ENCODE peak calls at places on chromosomes 11 and 22, in four cellular contexts. R, P, E and F are unnamed samples. For H3K27me3, the result is how much of the 10 kb centered on the place peaks cover.

GRCh38 chr11:124070906-124071621 is 29.9 kb upstream of the OR10G7 start:
- DNase-seq in P (peak), R (peak), E (peak), F (peak)

GRCh38 chr11:2196970-2197770 is 25.6 kb upstream of the TH start:
- DNase-seq in P (peak), R (peak), E (peak), F (peak)

GRCh38 chr11:118321386-118322082 is 17.0 kb downstream of the CD3E start:
- DNase-seq in E (no peak), P (no peak), R (no peak), F (peak)

GRCh38 chr11:18540207-18541009 is 13.7 kb upstream of the TSG101 start:
- DNase-seq in E (no peak), P (peak), R (no peak), F (peak)

GRCh38 chr22:31861226-31861840 is 83.0 kb upstream of the YWHAH start:
- DNase-seq in R (peak), P (no peak), E (no peak), F (peak)

GRCh38 chr11:31974737-31975136 is 116.1 kb upstream of the RCN1 start:
- DNase-seq in P (no peak), R (peak), E (no peak), F (peak)

GRCh38 chr22:31274017-31274416 is 18.3 kb downstream of the PIK3IP1 start:
- DNase-seq in P (no peak), R (no peak), E (no peak), F (no peak)

GRCh38 chr11:121654506-121655480 is 202.0 kb upstream of the SORL1-AS1 start:
- DNase-seq in R (no peak), P (no peak), E (no peak), F (peak)

GRCh38 chr11:15688351-15688792 is 573.6 kb downstream of the INSC start:
- DNase-seq in R (peak), P (no peak), E (peak), F (no peak)

GRCh38 chr22:29265929-29266328 is 1.9 kb downstream of the RHBDD3 start:
- DNase-seq in E (no peak), R (no peak), P (no peak), F (no peak)

GRCh38 chr11:124894606-124895430 is 2.8 kb downstream of the ROBO4 start:
- DNase-seq in R (no peak), P (no peak), E (no peak), F (no peak)

GRCh38 chr11:61053198-61053597 is 49.1 kb upstream of the CD5 start:
- DNase-seq in E (no peak), R (no peak), P (no peak), F (no peak)

GRCh38 chr11:67435031-67435726 is 2.3 kb downstream of the PTPRCAP start:
- DNase-seq in R (no peak), E (no peak), P (no peak), F (no peak)

GRCh38 chr11:2578006-2578933 is 121.5 kb downstream of the KCNQ1OT1 start:
- DNase-seq in R (no peak), E (peak), P (no peak), F (no peak)

GRCh38 chr11:66264893-66265292 is 3.5 kb upstream of the RAB1B start:
- DNase-seq in R (no peak), P (peak), E (no peak), F (no peak)

GRCh38 chr11:61966673-61967176 is 709 bp downstream of the FTH1 start:
- DNase-seq in E (no peak), R (peak), P (peak), F (no peak)

GRCh38 chr11:128837627-128838026 is 29.5 kb downstream of the KCNJ1 start:
- DNase-seq in R (no peak), P (no peak), E (no peak), F (no peak)

GRCh38 chr22:17222503-17222902 is 3.3 kb upstream of the ADA2 start:
- DNase-seq in R (no peak), E (no peak), P (no peak), F (no peak)

GRCh38 chr22:46596819-46597218 is 23.4 kb upstream of the GRAMD4 start:
- DNase-seq in P (no peak), E (no peak), R (no peak), F (peak)

GRCh38 chr11:6925636-6926207 is 504 bp upstream of the ZNF215 start:
- DNase-seq in R (no peak), E (no peak), P (no peak), F (peak)

GRCh38 chr11:68396526-68396925 is 64.0 kb upstream of the PPP6R3 start:
- DNase-seq in R (no peak), P (no peak), E (no peak), F (no peak)

GRCh38 chr22:47159592-47159991 is 397.1 kb downstream of the TBC1D22A start:
- DNase-seq in E (no peak), P (no peak), R (no peak), F (no peak)

GRCh38 chr11:104001474-104001873 is 35.0 kb upstream of the DDI1 start:
- DNase-seq in P (no peak), R (peak), E (no peak), F (no peak)

GRCh38 chr11:6437993-6438392 is 2.8 kb downstream of the HPX start:
- DNase-seq in E (no peak), R (no peak), P (no peak), F (no peak)

GRCh38 chr11:48087974-48088681 is 107.8 kb downstream of the PTPRJ start:
- DNase-seq in P (no peak), R (no peak), E (no peak), F (no peak)

GRCh38 chr11:117328414-117329010 is 858 bp downstream of the CEP164 start:
- DNase-seq in R (peak), P (no peak), E (no peak), F (peak)

GRCh38 chr11:100831929-100832480 is 144.9 kb downstream of the ARHGAP42 start:
- DNase-seq in R (peak), P (no peak), E (no peak), F (no peak)

GRCh38 chr11:118705111-118705741 is 25.8 kb upstream of the TREH start:
- DNase-seq in E (peak), R (no peak), P (no peak), F (no peak)

GRCh38 chr11:134997652-134998320 is 585.7 kb upstream of the B3GAT1 start:
- DNase-seq in E (no peak), P (no peak), R (no peak), F (no peak)

GRCh38 chr22:29259253-29259899 is 8.4 kb downstream of the RHBDD3 start:
- DNase-seq in E (no peak), R (no peak), P (no peak), F (no peak)

GRCh38 chr22:39745789-39746188 is 147.8 kb downstream of the ENTHD1 start:
- DNase-seq in P (peak), R (no peak), E (no peak), F (no peak)
- H3K27me3 ChIP-seq in P (under half), R (under half), E (under half), F (under half)

GRCh38 chr11:24239016-24239720 is 257.7 kb upstream of the LUZP2 start:
- DNase-seq in E (no peak), P (no peak), R (peak), F (peak)

GRCh38 chr11:24240496-24240895 is 256.4 kb upstream of the LUZP2 start:
- DNase-seq in P (no peak), R (no peak), E (no peak), F (no peak)

GRCh38 chr11:24233041-24233440 is 263.8 kb upstream of the LUZP2 start:
- DNase-seq in R (no peak), P (peak), E (no peak), F (peak)

GRCh38 chr11:24239930-24240329 is 256.9 kb upstream of the LUZP2 start:
- DNase-seq in P (no peak), E (no peak), R (no peak), F (no peak)

GRCh38 chr11:24234822-24235508 is 261.9 kb upstream of the LUZP2 start:
- DNase-seq in R (peak), E (no peak), P (no peak), F (peak)
- TF ChIP-seq CTCF in R (peak), E (no peak), P (no peak), F (peak)

DNA sequence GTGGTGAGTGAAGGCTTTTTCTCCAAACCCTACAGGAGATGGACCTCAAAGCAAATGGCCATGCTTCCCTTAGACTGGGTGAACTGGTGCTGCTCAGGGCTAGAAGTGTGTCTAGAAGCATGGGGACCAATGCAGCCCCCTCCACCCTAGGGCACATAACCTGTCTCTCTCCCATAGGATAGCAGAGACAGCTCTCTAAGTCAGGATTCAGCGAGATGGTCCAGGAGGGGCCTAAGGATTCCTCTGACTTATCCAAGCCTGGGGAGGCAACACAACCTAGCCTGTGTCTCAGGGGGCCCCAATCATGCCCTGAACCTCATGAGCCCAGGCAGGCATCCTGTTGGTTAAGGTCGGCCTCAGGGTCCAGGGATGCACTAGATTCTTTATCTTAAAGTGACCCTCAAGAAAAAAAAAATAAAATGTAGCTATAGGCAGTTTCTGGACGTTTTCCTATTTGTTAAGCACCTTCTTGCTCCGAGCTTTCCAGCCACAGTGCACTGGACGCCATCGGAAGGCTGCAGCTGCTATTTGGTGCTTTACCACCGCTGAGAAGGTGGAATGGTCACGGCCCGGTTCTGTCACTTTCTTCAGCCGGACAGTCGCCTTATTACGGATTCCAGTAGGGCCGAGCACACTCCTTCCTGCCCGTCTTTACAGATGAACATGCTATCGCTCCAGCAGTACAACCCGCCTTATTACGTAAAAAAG is 5.0 kb upstream of the CCND1 start:
- DNase-seq in R (no peak), E (no peak), P (no peak), F (no peak)
- H3K27me3 ChIP-seq in R (under half), E (half or more), P (half or more), F (under half)

GRCh38 chr11:108131993-108132392 is 10.6 kb downstream of the ACAT1 start:
- DNase-seq in P (no peak), E (no peak), R (no peak), F (no peak)

GRCh38 chr11:108137212-108137611 is 15.8 kb downstream of the ACAT1 start:
- DNase-seq in P (no peak), R (no peak), E (no peak), F (no peak)

DNA sequence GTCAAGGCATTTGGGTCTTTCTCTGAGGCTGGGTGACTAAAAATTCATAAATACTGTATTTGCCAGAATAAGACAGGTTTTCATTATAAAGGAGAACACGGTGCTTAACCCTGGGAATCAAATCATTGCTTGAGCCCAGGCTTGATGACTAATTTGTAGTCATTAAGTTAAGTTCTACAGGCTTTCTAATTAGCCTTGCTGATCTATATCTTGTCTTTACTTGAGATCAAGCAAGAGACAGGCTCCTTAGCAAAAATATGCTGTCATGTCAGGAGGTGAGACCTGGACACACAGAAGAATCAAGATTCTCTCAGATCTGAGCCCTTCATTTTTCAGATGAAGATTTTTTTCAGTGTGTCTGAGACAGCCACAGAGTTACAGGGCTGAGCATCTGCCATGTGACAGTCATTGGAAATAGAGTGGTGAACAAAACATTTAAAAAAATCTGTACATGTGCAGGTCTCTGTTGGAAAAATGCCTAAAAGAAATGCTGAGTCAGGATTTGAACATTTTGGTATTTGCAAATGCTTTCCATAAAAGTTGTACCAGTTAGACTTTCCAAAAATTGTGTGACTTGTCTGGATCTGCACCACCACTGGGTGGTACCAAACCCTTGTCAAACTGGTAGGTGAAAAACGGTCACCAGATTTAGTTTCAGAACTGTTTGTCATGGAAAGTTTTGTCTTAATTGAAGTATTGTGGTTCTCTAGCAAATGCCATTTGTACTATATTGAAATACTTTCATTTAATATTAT is 14.7 kb downstream of the ACAT1 start:
- DNase-seq in E (no peak), P (peak), R (no peak), F (no peak)
- TF ChIP-seq CTCF in E (no peak), P (peak), R (peak), F (peak)

GRCh38 chr22:27558658-27559371 is 242.7 kb downstream of the MN1 start:
- DNase-seq in E (no peak), P (no peak), R (no peak), F (no peak)

GRCh38 chr22:27557554-27558060 is 243.9 kb downstream of the MN1 start:
- DNase-seq in E (no peak), P (no peak), R (no peak), F (no peak)

GRCh38 chr22:27560781-27561180 is 240.8 kb downstream of the MN1 start:
- DNase-seq in R (no peak), P (no peak), E (no peak), F (no peak)

GRCh38 chr22:27564806-27565205 is 236.8 kb downstream of the MN1 start:
- DNase-seq in R (no peak), P (no peak), E (no peak), F (peak)

DNA sequence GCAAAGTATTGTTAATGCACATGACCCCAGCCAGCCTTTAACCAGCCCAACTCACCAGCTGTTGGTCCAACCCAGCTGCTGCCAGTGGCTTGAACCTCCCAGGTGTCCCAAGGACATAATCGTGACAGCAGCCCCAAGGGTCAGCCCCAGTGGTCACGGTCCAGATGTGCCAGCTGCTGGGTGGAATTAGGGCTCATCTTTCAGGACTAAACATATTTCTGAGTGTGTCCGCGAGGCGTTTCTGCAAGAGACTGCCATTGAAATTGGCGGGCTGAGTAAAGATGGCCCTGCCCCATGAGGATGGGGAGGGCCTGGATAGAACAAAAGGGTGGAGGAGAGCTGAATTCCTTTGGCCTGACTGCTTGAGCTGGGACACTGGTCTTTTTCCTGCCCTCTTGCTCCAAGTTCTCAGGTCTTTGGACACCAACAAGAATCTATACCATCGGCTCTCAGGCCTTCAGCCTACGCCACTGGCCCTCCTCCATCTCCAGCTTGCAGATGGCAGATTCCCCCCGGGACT is 240.2 kb downstream of the MN1 start:
- DNase-seq in P (no peak), R (no peak), E (no peak), F (no peak)
- H3K27me3 ChIP-seq in P (half or more), R (under half), E (under half), F (under half)

GRCh38 chr11:64850979-64851567 is 6.6 kb upstream of the CDC42BPG start:
- DNase-seq in E (no peak), R (no peak), P (peak), F (no peak)
- TF ChIP-seq CTCF in E (no peak), R (peak), P (peak), F (no peak)